ENCODE peak calls at places on chromosomes 2 and 18, in six cellular contexts. G is effector memory CD4-positive, alpha-beta T cell; I is upper lobe of right lung; U is ovary; M is neural progenitor cell; D is A549. L is an unnamed sample.

GRCh38 chr2:120871016-120871635 is 135.5 kb downstream of the GLI2 start:
- DNase-seq in M (no peak), U (no peak), D (no peak), I (no peak), G (no peak), L (no peak)

GRCh38 chr2:180048256-180048655 is 41.2 kb upstream of the CWC22 start:
- DNase-seq in U (no peak), G (no peak), D (no peak), I (no peak), M (no peak), L (no peak)

GRCh38 chr18:73577365-73577764 is 570.3 kb downstream of the FBXO15 start:
- DNase-seq in G (no peak), U (no peak), D (no peak), I (no peak), M (no peak), L (no peak)

GRCh38 chr2:239946570-239947311 is 78.4 kb downstream of the NDUFA10 start:
- DNase-seq in I (peak; percentile 37), U (peak; percentile 6), M (no peak), D (no peak), G (no peak), L (no peak)

GRCh38 chr2:196277002-196277401 is 105.6 kb upstream of the STK17B start:
- DNase-seq in I (no peak), M (no peak), D (no peak), G (no peak), U (no peak), L (no peak)

GRCh38 chr2:171874963-171875362 is 19.1 kb downstream of the SLC25A12 start:
- DNase-seq in M (no peak), D (no peak), U (no peak), G (no peak), I (no peak), L (no peak)

GRCh38 chr18:55780591-55781071 is 192.6 kb upstream of the TCF4 start:
- DNase-seq in M (no peak), U (no peak), I (no peak), G (no peak), D (no peak), L (no peak)

GRCh38 chr18:11091746-11092145 is 57.6 kb downstream of the PIEZO2 start:
- DNase-seq in U (no peak), G (no peak), M (no peak), D (no peak), I (no peak), L (no peak)

GRCh38 chr2:240395448-240395847 is 40.0 kb upstream of the GPC1 start:
- DNase-seq in G (no peak), M (no peak), U (no peak), I (no peak), D (no peak), L (peak; percentile 22)

GRCh38 chr2:239596298-239596697 is 195.5 kb upstream of the HDAC4 start:
- DNase-seq in U (no peak), G (no peak), D (no peak), M (peak; percentile 42), I (no peak), L (no peak)

GRCh38 chr2:36445191-36445590 is 89.6 kb downstream of the CRIM1 start:
- DNase-seq in M (no peak), D (no peak), I (no peak), U (no peak), G (no peak), L (no peak)
- H3K4me1 ChIP-seq in M (peaks cover 4% of the 10 kb centered on the region), D (peaks cover 96% of the 10 kb centered on the region), I (peaks cover 18% of the 10 kb centered on the region), U (peaks cover 7% of the 10 kb centered on the region), G (no peaks in the 10 kb centered on the region), L (peaks cover 54% of the 10 kb centered on the region)

DNA sequence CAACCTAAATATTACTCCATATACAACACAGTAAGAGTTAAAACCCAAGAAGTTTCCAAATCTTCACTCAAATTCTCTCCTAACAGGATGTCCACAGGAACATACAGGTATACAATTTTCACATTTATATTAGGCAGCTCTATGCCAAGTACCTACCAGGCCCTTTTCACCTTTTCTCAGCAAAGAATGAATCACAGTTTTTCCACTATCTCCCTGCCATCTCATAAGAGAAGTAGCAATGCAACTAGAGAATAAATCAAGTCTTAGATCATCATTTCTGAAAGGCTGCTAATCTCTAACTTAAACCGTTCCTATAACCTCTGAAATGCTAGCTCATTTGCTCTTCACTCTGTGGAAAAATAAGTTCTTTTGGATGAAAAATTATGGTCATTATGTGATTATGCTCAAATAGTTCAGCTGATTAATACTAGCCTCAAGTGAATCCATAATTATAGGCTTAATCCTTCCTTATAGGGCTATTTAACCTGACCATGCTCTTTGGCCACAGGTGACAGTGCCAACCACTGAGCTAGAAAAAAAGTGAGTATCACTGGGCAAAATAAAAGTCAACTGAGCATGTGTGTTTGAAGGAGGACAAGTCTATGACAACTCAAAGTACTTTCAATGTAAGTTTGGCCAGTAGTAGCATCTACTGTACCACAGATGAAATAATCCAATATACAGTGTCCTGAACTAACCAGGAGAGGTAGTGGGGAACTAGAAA is 79.7 kb downstream of the COBLL1 start:
- DNase-seq in G (no peak), D (no peak), U (no peak), I (no peak), M (no peak), L (no peak)
- H3K4me1 ChIP-seq in G (no peaks in the 10 kb centered on the region), D (peaks cover 17% of the 10 kb centered on the region), U (peaks cover 6% of the 10 kb centered on the region), I (peaks cover 14% of the 10 kb centered on the region), M (no peaks in the 10 kb centered on the region), L (peaks cover 7% of the 10 kb centered on the region)

GRCh38 chr2:131577812-131578211 is 50.1 kb downstream of the CCDC74A start:
- DNase-seq in I (no peak), M (no peak), D (no peak), U (no peak), G (no peak), L (no peak)
- H3K4me1 ChIP-seq in I (no peaks in the 10 kb centered on the region), M (no peaks in the 10 kb centered on the region), D (no peaks in the 10 kb centered on the region), U (no peaks in the 10 kb centered on the region), G (no peaks in the 10 kb centered on the region), L (no peaks in the 10 kb centered on the region)

GRCh38 chr2:60976875-60977561 is 40.5 kb upstream of the PEX13 start:
- DNase-seq in M (no peak), G (no peak), U (no peak), I (no peak), D (no peak), L (no peak)
- H3K4me1 ChIP-seq in M (peaks cover 3% of the 10 kb centered on the region), G (no peaks in the 10 kb centered on the region), U (no peaks in the 10 kb centered on the region), I (no peaks in the 10 kb centered on the region), D (no peaks in the 10 kb centered on the region), L (no peaks in the 10 kb centered on the region)